ENCODE peak calls at places on chromosomes 1 and 21, in ten cellular contexts. S is HuH-7; P is mesenchymal stem cell; R is ELR; L is lung microvascular endothelial cell; V is upper lobe of right lung; X is amniotic stem cell; O is mucosa of gallbladder; C is iris pigment epithelial cell; Y is central memory CD8-positive, alpha-beta T cell. T is an unnamed sample.

GRCh38 chr1:235018161-235018560 is 110.5 kb downstream of the TOMM20 start:
- DNase-seq in L (peak), X (peak), P (peak), O (no peak), Y (no peak), S (no peak), C (peak), R (peak), V (no peak), T (peak)

GRCh38 chr1:72282690-72283203 is 408 bp upstream of the NEGR1 start:
- DNase-seq in Y (no peak), C (peak), V (peak), P (peak), R (peak), O (peak), X (peak), L (peak), S (peak), T (peak)

GRCh38 chr1:205535866-205536758 is 31.6 kb downstream of the CDK18 start:
- DNase-seq in Y (no peak), S (no peak), R (no peak), X (no peak), P (no peak), O (no peak), L (no peak), V (peak), C (no peak), T (no peak)

GRCh38 chr1:209455133-209455532 is 128.4 kb upstream of the CAMK1G start:
- DNase-seq in O (no peak), V (no peak), X (no peak), C (no peak), L (no peak), R (peak), Y (no peak), S (no peak), P (peak), T (no peak)

GRCh38 chr1:6037338-6037762 is 8.3 kb upstream of the KCNAB2 start:
- DNase-seq in O (no peak), C (peak), V (no peak), Y (no peak), R (peak), P (peak), S (no peak), L (peak), X (no peak), T (no peak)

GRCh38 chr1:66242646-66243547 is 291.1 kb upstream of the SGIP1 start:
- DNase-seq in X (peak), O (peak), L (peak), Y (peak), S (peak), V (peak), R (peak), P (peak), C (peak), T (peak)

GRCh38 chr1:214229736-214230135 is 51.2 kb upstream of the SMYD2 start:
- DNase-seq in O (no peak), X (no peak), Y (no peak), L (no peak), V (no peak), R (no peak), S (no peak), C (no peak), P (no peak), T (no peak)

GRCh38 chr1:161021959-161022332 is 994 bp upstream of the F11R start:
- DNase-seq in O (no peak), V (no peak), L (no peak), P (no peak), X (no peak), R (peak), S (no peak), Y (no peak), C (no peak), T (peak)

GRCh38 chr1:35656148-35656862 is 15.0 kb upstream of the PSMB2 start:
- DNase-seq in L (peak), S (no peak), V (no peak), Y (no peak), P (no peak), X (no peak), O (no peak), R (peak), C (peak), T (no peak)

GRCh38 chr1:204113900-204114299 is 37.9 kb downstream of the ETNK2 start:
- DNase-seq in C (peak), O (no peak), Y (no peak), P (no peak), S (no peak), R (no peak), L (peak), V (no peak), X (no peak), T (no peak)

GRCh38 chr1:2046225-2046917 is 3.8 kb upstream of the PRKCZ start:
- DNase-seq in X (no peak), S (peak), P (peak), C (peak), O (peak), L (peak), V (peak), R (peak), Y (no peak), T (peak)

GRCh38 chr1:65772607-65773006 is 20.1 kb upstream of the PDE4B start:
- DNase-seq in P (no peak), R (peak), L (peak), V (no peak), C (no peak), X (no peak), O (no peak), S (no peak), Y (no peak), T (no peak)

GRCh38 chr1:173302366-173302765 is 95.2 kb upstream of the TNFSF4 start:
- DNase-seq in X (no peak), O (no peak), L (no peak), S (no peak), P (no peak), V (no peak), Y (no peak), R (no peak), C (no peak), T (no peak)

GRCh38 chr21:44710756-44711326 is 531 bp downstream of the TSPEAR start:
- DNase-seq in V (peak), L (no peak), S (no peak), X (no peak), C (no peak), Y (no peak), O (no peak), R (no peak), P (no peak), T (no peak)

GRCh38 chr21:35410656-35411055 is 361.6 kb upstream of the RUNX1 start:
- DNase-seq in S (no peak), O (no peak), X (no peak), Y (no peak), P (no peak), R (no peak), C (no peak), L (no peak), V (no peak), T (no peak)

GRCh38 chr1:115977481-115978258 is 1.4 kb downstream of the SLC22A15 start:
- DNase-seq in R (peak), X (no peak), O (peak), Y (no peak), S (no peak), C (peak), V (peak), P (peak), L (no peak), T (peak)

GRCh38 chr1:26915204-26915842 is 1.5 kb upstream of the NR0B2 start:
- DNase-seq in O (peak), P (no peak), L (no peak), R (no peak), Y (no peak), C (no peak), V (peak), X (no peak), S (no peak), T (peak)

GRCh38 chr1:45971922-45972321 is 160.5 kb downstream of the PIK3R3 start:
- DNase-seq in X (no peak), C (no peak), L (no peak), O (no peak), R (no peak), P (no peak), V (no peak), S (no peak), Y (no peak), T (no peak)

GRCh38 chr1:16013220-16013907 is 4.5 kb downstream of the HSPB7 start:
- DNase-seq in C (peak), R (peak), O (peak), P (peak), L (peak), X (peak), V (no peak), S (peak), Y (no peak), T (peak)

T was measured in HepG2.